ENCODE peak calls at places on chromosomes 16 and 17, in seven cellular contexts. G is dorsolateral prefrontal cortex; F is Kasumi-1; O is COR-L47; X is H1; U is stimulated activated effector memory CD8-positive, alpha-beta T cell treated with anti-CD3 and anti-CD28 coated beads, Interleukin-12 subunit alpha, Interleukin-12 subunit beta, amount 100 ng/mL, for 72 hours; D is activated naive CD4-positive, alpha-beta T cell treated with anti-CD3 and anti-CD28 coated beads for 36 hours. P is an unnamed sample.

GRCh38 chr16:87824991-87825841 is 44.1 kb downstream of the SLC7A5 start:
- DNase-seq in G (no peak), F (no peak), O (no peak), X (no peak), U (no peak), D (no peak), P (no peak)

GRCh38 chr17:47807421-47807820 is 14.2 kb downstream of the OSBPL7 start:
- DNase-seq in G (no peak), F (no peak), O (no peak), X (no peak), U (no peak), D (no peak), P (no peak)

GRCh38 chr17:20935740-20936139 is 107.1 kb downstream of the USP22 start:
- DNase-seq in G (no peak), F (no peak), O (no peak), X (no peak), U (no peak), D (no peak), P (no peak)

GRCh38 chr16:27209591-27209990 is 6.3 kb downstream of the KDM8 start:
- DNase-seq in G (no peak), F (no peak), O (no peak), X (no peak), U (no peak), D (no peak), P (no peak)

GRCh38 chr17:61496174-61496956 is 44.1 kb downstream of the TBX4 start:
- DNase-seq in G (no peak), F (no peak), O (no peak), X (no peak), U (no peak), D (no peak), P (no peak)

GRCh38 chr16:69351309-69352027 is at the start of gene TMED6:
- DNase-seq in G (no peak), F (no peak), O (no peak), X (no peak), U (no peak), D (no peak), P (no peak)

GRCh38 chr16:50531901-50532300 is 16.3 kb upstream of the NKD1 start:
- DNase-seq in G (no peak), F (no peak), O (no peak), X (peak), U (no peak), D (no peak), P (no peak)

GRCh38 chr17:8173056-8173870 is 2.9 kb downstream of the TMEM107 start:
- DNase-seq in G (peak), F (peak), O (peak), X (no peak), U (peak), D (peak), P (no peak)

GRCh38 chr16:83994087-83994486 is 26.0 kb downstream of the NECAB2 start:
- DNase-seq in G (no peak), F (peak), O (no peak), X (no peak), U (no peak), D (peak), P (no peak)

GRCh38 chr17:28906276-28907051 is 3.6 kb upstream of the DHRS13 start:
- DNase-seq in G (no peak), F (no peak), O (no peak), X (no peak), U (no peak), D (no peak), P (no peak)

GRCh38 chr16:81261049-81261648 is 22.7 kb downstream of the BCO1 start:
- DNase-seq in G (no peak), F (no peak), O (no peak), X (peak), U (peak), D (peak), P (no peak)

GRCh38 chr16:47888142-47888541 is 267.7 kb downstream of the ABCC12 start:
- DNase-seq in G (no peak), F (no peak), O (no peak), X (no peak), U (no peak), D (no peak), P (no peak)

GRCh38 chr17:39938140-39938869 is 10.8 kb downstream of the LRRC3C start:
- DNase-seq in G (no peak), F (no peak), O (no peak), X (no peak), U (no peak), D (no peak), P (no peak)

GRCh38 chr16:70520612-70521297 is 2.6 kb downstream of the COG4 start:
- DNase-seq in G (no peak), F (peak), O (no peak), X (no peak), U (peak), D (peak), P (no peak)

GRCh38 chr17:63138713-63139112 is 172.7 kb downstream of the TANC2 start:
- DNase-seq in G (no peak), F (no peak), O (no peak), X (no peak), U (no peak), D (no peak), P (no peak)

GRCh38 chr17:77282524-77283515 is 142.1 kb downstream of the SEC14L1 start:
- DNase-seq in G (no peak), F (no peak), O (peak), X (no peak), U (no peak), D (no peak), P (no peak)

GRCh38 chr16:28108590-28109247 is 45.2 kb upstream of the GSG1L start:
- DNase-seq in G (no peak), F (peak), O (no peak), X (no peak), U (no peak), D (no peak), P (no peak)

GRCh38 chr17:65293584-65294183 is 156.5 kb downstream of the RGS9 start:
- DNase-seq in G (no peak), F (no peak), O (no peak), X (no peak), U (no peak), D (no peak), P (no peak)

GRCh38 chr16:70460737-70461261 is 6.4 kb downstream of the FCSK start:
- DNase-seq in G (no peak), F (peak), O (no peak), X (no peak), U (no peak), D (no peak), P (no peak)

GRCh38 chr17:5557990-5558389 is 26.3 kb downstream of the NLRP1 start:
- DNase-seq in G (no peak), F (no peak), O (no peak), X (no peak), U (no peak), D (no peak), P (no peak)

GRCh38 chr17:42414782-42415409 is 8.2 kb downstream of the CAVIN1 start:
- DNase-seq in G (no peak), F (peak), O (no peak), X (no peak), U (no peak), D (peak), P (no peak)

GRCh38 chr17:72426948-72427760 is 306.3 kb downstream of the SOX9 start:
- DNase-seq in G (no peak), F (no peak), O (no peak), X (no peak), U (no peak), D (no peak), P (no peak)

GRCh38 chr16:86580063-86580797 is 1.9 kb downstream of the FOXL1 start:
- DNase-seq in G (no peak), F (no peak), O (no peak), X (no peak), U (no peak), D (no peak), P (no peak)